ENCODE peak calls at places on chromosomes 3 and 15, in eight cellular contexts. J, D, L, Y, N, I, M and X are unnamed samples.

GRCh38 chr3:190116551-190117067 is 4.1 kb downstream of the P3H2 start:
- DNase-seq in J (no peak), D (no peak), L (no peak), Y (no peak), N (peak), I (no peak), M (no peak), X (no peak)

GRCh38 chr3:80010021-80010420 is 242.2 kb upstream of the ROBO1 start:
- DNase-seq in J (no peak), D (no peak), L (no peak), Y (no peak), N (no peak), I (no peak), M (no peak), X (no peak)

GRCh38 chr3:45100998-45101407 is 45.2 kb downstream of the CDCP1 start:
- DNase-seq in J (no peak), D (no peak), L (no peak), Y (no peak), N (no peak), I (no peak), M (no peak), X (no peak)

GRCh38 chr3:27216955-27217552 is 152.1 kb downstream of the NEK10 start:
- DNase-seq in J (no peak), D (peak), L (no peak), Y (no peak), N (no peak), I (no peak), M (peak), X (no peak)

GRCh38 chr15:74406992-74407705 is 26.6 kb downstream of the SEMA7A start:
- DNase-seq in J (no peak), D (peak), L (no peak), Y (no peak), N (peak), I (no peak), M (peak), X (no peak)

GRCh38 chr3:64539451-64540196 is 148.2 kb downstream of the ADAMTS9 start:
- DNase-seq in J (no peak), D (no peak), L (no peak), Y (no peak), N (no peak), I (no peak), M (no peak), X (peak)

GRCh38 chr15:100115711-100116090 is 226.1 kb downstream of the ADAMTS17 start:
- DNase-seq in J (no peak), D (no peak), L (no peak), Y (no peak), N (no peak), I (no peak), M (no peak), X (no peak)

GRCh38 chr15:80194186-80194585 is 41.4 kb downstream of the FAH start:
- DNase-seq in J (no peak), D (no peak), L (no peak), Y (no peak), N (no peak), I (no peak), M (no peak), X (no peak)

GRCh38 chr15:88624156-88624970 is 3.2 kb downstream of the AEN start:
- DNase-seq in J (no peak), D (peak), L (no peak), Y (no peak), N (peak), I (no peak), M (no peak), X (no peak)